ENCODE peak calls at places on chromosomes 2 and 18, in four cellular contexts. P, Y, D and X are unnamed samples.

GRCh38 chr2:111251711-111252110 is 131.0 kb downstream of the BCL2L11 start:
- DNase-seq in Y (no peak), P (no peak), D (no peak), X (no peak)

GRCh38 chr18:286515-287310 is 18.9 kb upstream of the THOC1 start:
- DNase-seq in Y (no peak), D (no peak), P (no peak), X (no peak)

GRCh38 chr2:129757915-129758421 is 221.5 kb upstream of the RAB6C start:
- DNase-seq in Y (no peak), P (no peak), D (no peak), X (no peak)

GRCh38 chr2:26670171-26670570 is 22.4 kb upstream of the KCNK3 start:
- DNase-seq in P (no peak), D (no peak), Y (no peak), X (no peak)

GRCh38 chr2:193581807-193582206 is 1387.1 kb upstream of the TMEFF2 start:
- DNase-seq in D (no peak), Y (no peak), P (no peak), X (no peak)

GRCh38 chr2:127597984-127598380 is 48.0 kb upstream of the GPR17 start:
- DNase-seq in D (no peak), Y (no peak), P (no peak), X (no peak)

GRCh38 chr2:223560704-223561435 is 41.3 kb downstream of the SCG2 start:
- DNase-seq in Y (no peak), P (no peak), D (no peak), X (no peak)

GRCh38 chr2:56199492-56199891 is 15.7 kb downstream of the CCDC85A start:
- DNase-seq in P (no peak), Y (no peak), D (no peak), X (no peak)